ENCODE peak calls at places on chromosomes 11 and 22, in ten cellular contexts. One of them, this sample, is unnamed.
A peak's percentile ranks its signal among the peaks of the same experiment; 100 is the strongest.

GRCh38 chr11:96090711-96091110 is 166.8 kb upstream of the MTMR2 start:
- DNase-seq in suprapubic skin: no peak
- DNase-seq in H9: no peak
- DNase-seq in ovary: no peak
- DNase-seq in mesothelial cell of epicardium: no peak
- DNase-seq in Calu3: no peak
- DNase-seq in omental fat pad: no peak
- DNase-seq in RWPE1: no peak
- DNase-seq in tibial nerve: no peak
- DNase-seq in neural crest cell: no peak
- DNase-seq in this sample: no peak

GRCh38 chr11:10906521-10906920 is 48.7 kb upstream of the ZBED5 start:
- DNase-seq in suprapubic skin: no peak
- DNase-seq in H9: no peak
- DNase-seq in ovary: no peak
- DNase-seq in mesothelial cell of epicardium: no peak
- DNase-seq in Calu3: no peak
- DNase-seq in omental fat pad: no peak
- DNase-seq in RWPE1: no peak
- DNase-seq in tibial nerve: no peak
- DNase-seq in neural crest cell: no peak
- DNase-seq in this sample: peak; percentile 30

GRCh38 chr11:65311197-65311631 is 3.5 kb upstream of the CDC42EP2 start:
- DNase-seq in suprapubic skin: no peak
- DNase-seq in H9: no peak
- DNase-seq in ovary: no peak
- DNase-seq in mesothelial cell of epicardium: no peak
- DNase-seq in Calu3: peak; percentile 60
- DNase-seq in omental fat pad: peak; percentile 73
- DNase-seq in RWPE1: peak; percentile 36
- DNase-seq in tibial nerve: no peak
- DNase-seq in neural crest cell: no peak
- DNase-seq in this sample: peak; percentile 100

GRCh38 chr22:30667092-30667485 is 586 bp downstream of the DUSP18 start:
- DNase-seq in suprapubic skin: no peak
- DNase-seq in H9: no peak
- DNase-seq in ovary: no peak
- DNase-seq in mesothelial cell of epicardium: no peak
- DNase-seq in Calu3: no peak
- DNase-seq in omental fat pad: no peak
- DNase-seq in RWPE1: no peak
- DNase-seq in tibial nerve: no peak
- DNase-seq in neural crest cell: no peak
- DNase-seq in this sample: no peak

GRCh38 chr11:113519989-113520613 is 44.9 kb upstream of the DRD2 start:
- DNase-seq in suprapubic skin: no peak
- DNase-seq in H9: no peak
- DNase-seq in ovary: no peak
- DNase-seq in mesothelial cell of epicardium: no peak
- DNase-seq in Calu3: no peak
- DNase-seq in omental fat pad: no peak
- DNase-seq in RWPE1: no peak
- DNase-seq in tibial nerve: no peak
- DNase-seq in neural crest cell: no peak
- DNase-seq in this sample: no peak

GRCh38 chr22:39173050-39173706 is 20.7 kb upstream of the CBX7 start:
- DNase-seq in suprapubic skin: no peak
- DNase-seq in H9: no peak
- DNase-seq in ovary: no peak
- DNase-seq in mesothelial cell of epicardium: no peak
- DNase-seq in Calu3: no peak
- DNase-seq in omental fat pad: no peak
- DNase-seq in RWPE1: no peak
- DNase-seq in tibial nerve: no peak
- DNase-seq in neural crest cell: no peak
- DNase-seq in this sample: no peak

GRCh38 chr22:49911881-49912625 is 6.2 kb downstream of the ALG12 start:
- DNase-seq in suprapubic skin: no peak
- DNase-seq in H9: no peak
- DNase-seq in ovary: no peak
- DNase-seq in mesothelial cell of epicardium: no peak
- DNase-seq in Calu3: no peak
- DNase-seq in omental fat pad: no peak
- DNase-seq in RWPE1: no peak
- DNase-seq in tibial nerve: no peak
- DNase-seq in neural crest cell: no peak
- DNase-seq in this sample: no peak

GRCh38 chr11:121466063-121466794 is 13.5 kb upstream of the SORL1-AS1 start:
- DNase-seq in suprapubic skin: peak; percentile 92
- DNase-seq in H9: peak; percentile 92
- DNase-seq in ovary: peak; percentile 97
- DNase-seq in mesothelial cell of epicardium: peak; percentile 83
- DNase-seq in Calu3: peak; percentile 91
- DNase-seq in omental fat pad: peak; percentile 86
- DNase-seq in RWPE1: peak; percentile 98
- DNase-seq in tibial nerve: peak; percentile 58
- DNase-seq in neural crest cell: peak; percentile 20
- DNase-seq in this sample: peak; percentile 98

GRCh38 chr22:35043251-35043931 is 22.6 kb upstream of the ISX start:
- DNase-seq in suprapubic skin: no peak
- DNase-seq in H9: no peak
- DNase-seq in ovary: no peak
- DNase-seq in mesothelial cell of epicardium: no peak
- DNase-seq in Calu3: no peak
- DNase-seq in omental fat pad: no peak
- DNase-seq in RWPE1: peak; percentile 7
- DNase-seq in tibial nerve: no peak
- DNase-seq in neural crest cell: no peak
- DNase-seq in this sample: peak; percentile 3

GRCh38 chr11:13303668-13304649 is 26.4 kb downstream of the BMAL1 start:
- DNase-seq in suprapubic skin: no peak
- DNase-seq in H9: no peak
- DNase-seq in ovary: no peak
- DNase-seq in mesothelial cell of epicardium: no peak
- DNase-seq in Calu3: no peak
- DNase-seq in omental fat pad: no peak
- DNase-seq in RWPE1: no peak
- DNase-seq in tibial nerve: peak; percentile 17
- DNase-seq in neural crest cell: no peak
- DNase-seq in this sample: no peak

GRCh38 chr11:104588975-104589374 is 309.3 kb downstream of the CASP12 start:
- DNase-seq in suprapubic skin: no peak
- DNase-seq in H9: no peak
- DNase-seq in ovary: no peak
- DNase-seq in mesothelial cell of epicardium: no peak
- DNase-seq in Calu3: no peak
- DNase-seq in omental fat pad: no peak
- DNase-seq in RWPE1: no peak
- DNase-seq in tibial nerve: no peak
- DNase-seq in neural crest cell: no peak
- DNase-seq in this sample: no peak

GRCh38 chr11:860238-861104 is 17.8 kb downstream of the TSPAN4 start:
- DNase-seq in suprapubic skin: no peak
- DNase-seq in H9: no peak
- DNase-seq in ovary: no peak
- DNase-seq in mesothelial cell of epicardium: no peak
- DNase-seq in Calu3: no peak
- DNase-seq in omental fat pad: no peak
- DNase-seq in RWPE1: no peak
- DNase-seq in tibial nerve: no peak
- DNase-seq in neural crest cell: no peak
- DNase-seq in this sample: no peak

GRCh38 chr22:49678137-49678841 is 149.4 kb downstream of the BRD1 start:
- DNase-seq in suprapubic skin: no peak
- DNase-seq in H9: peak; percentile 12
- DNase-seq in ovary: no peak
- DNase-seq in mesothelial cell of epicardium: no peak
- DNase-seq in Calu3: no peak
- DNase-seq in omental fat pad: no peak
- DNase-seq in RWPE1: no peak
- DNase-seq in tibial nerve: no peak
- DNase-seq in neural crest cell: no peak
- DNase-seq in this sample: no peak

GRCh38 chr11:108895579-108896480 is 231.0 kb downstream of the DDX10 start:
- DNase-seq in suprapubic skin: no peak
- DNase-seq in H9: no peak
- DNase-seq in ovary: no peak
- DNase-seq in mesothelial cell of epicardium: no peak
- DNase-seq in Calu3: no peak
- DNase-seq in omental fat pad: no peak
- DNase-seq in RWPE1: peak; percentile 54
- DNase-seq in tibial nerve: no peak
- DNase-seq in neural crest cell: no peak
- DNase-seq in this sample: peak; percentile 65

GRCh38 chr11:44474702-44475101 is 90.8 kb upstream of the CD82 start:
- DNase-seq in suprapubic skin: no peak
- DNase-seq in H9: no peak
- DNase-seq in ovary: no peak
- DNase-seq in mesothelial cell of epicardium: no peak
- DNase-seq in Calu3: no peak
- DNase-seq in omental fat pad: no peak
- DNase-seq in RWPE1: no peak
- DNase-seq in tibial nerve: no peak
- DNase-seq in neural crest cell: no peak
- DNase-seq in this sample: no peak

GRCh38 chr11:94757037-94757681 is 11.0 kb upstream of the AMOTL1 start:
- DNase-seq in suprapubic skin: no peak
- DNase-seq in H9: no peak
- DNase-seq in ovary: no peak
- DNase-seq in mesothelial cell of epicardium: no peak
- DNase-seq in Calu3: no peak
- DNase-seq in omental fat pad: no peak
- DNase-seq in RWPE1: no peak
- DNase-seq in tibial nerve: no peak
- DNase-seq in neural crest cell: no peak
- DNase-seq in this sample: no peak

GRCh38 chr11:76762867-76763572 is 20.1 kb upstream of the TSKU start:
- DNase-seq in suprapubic skin: no peak
- DNase-seq in H9: no peak
- DNase-seq in ovary: no peak
- DNase-seq in mesothelial cell of epicardium: no peak
- DNase-seq in Calu3: no peak
- DNase-seq in omental fat pad: no peak
- DNase-seq in RWPE1: no peak
- DNase-seq in tibial nerve: no peak
- DNase-seq in neural crest cell: no peak
- DNase-seq in this sample: no peak

GRCh38 chr11:2867142-2867541 is 18.4 kb downstream of the CDKN1C start:
- DNase-seq in suprapubic skin: no peak
- DNase-seq in H9: no peak
- DNase-seq in ovary: no peak
- DNase-seq in mesothelial cell of epicardium: no peak
- DNase-seq in Calu3: no peak
- DNase-seq in omental fat pad: no peak
- DNase-seq in RWPE1: no peak
- DNase-seq in tibial nerve: no peak
- DNase-seq in neural crest cell: no peak
- DNase-seq in this sample: no peak

GRCh38 chr11:2866178-2866577 is 19.4 kb downstream of the CDKN1C start:
- DNase-seq in suprapubic skin: no peak
- DNase-seq in H9: no peak
- DNase-seq in ovary: no peak
- DNase-seq in mesothelial cell of epicardium: no peak
- DNase-seq in Calu3: no peak
- DNase-seq in omental fat pad: no peak
- DNase-seq in RWPE1: no peak
- DNase-seq in tibial nerve: no peak
- DNase-seq in neural crest cell: no peak
- DNase-seq in this sample: no peak

GRCh38 chr11:2868604-2869526 is 16.7 kb downstream of the CDKN1C start:
- DNase-seq in suprapubic skin: no peak
- DNase-seq in H9: no peak
- DNase-seq in ovary: no peak
- DNase-seq in mesothelial cell of epicardium: no peak
- DNase-seq in Calu3: no peak
- DNase-seq in omental fat pad: no peak
- DNase-seq in RWPE1: no peak
- DNase-seq in tibial nerve: no peak
- DNase-seq in neural crest cell: no peak
- DNase-seq in this sample: no peak

GRCh38 chr11:2869561-2870427 is 15.8 kb downstream of the CDKN1C start:
- DNase-seq in suprapubic skin: no peak
- DNase-seq in H9: no peak
- DNase-seq in ovary: no peak
- DNase-seq in mesothelial cell of epicardium: no peak
- DNase-seq in Calu3: no peak
- DNase-seq in omental fat pad: no peak
- DNase-seq in RWPE1: no peak
- DNase-seq in tibial nerve: no peak
- DNase-seq in neural crest cell: no peak
- DNase-seq in this sample: no peak

GRCh38 chr11:2867722-2868548 is 17.6 kb downstream of the CDKN1C start:
- DNase-seq in suprapubic skin: no peak
- DNase-seq in H9: no peak
- DNase-seq in ovary: no peak
- DNase-seq in mesothelial cell of epicardium: no peak
- DNase-seq in Calu3: no peak
- DNase-seq in omental fat pad: no peak
- DNase-seq in RWPE1: no peak
- DNase-seq in tibial nerve: no peak
- DNase-seq in neural crest cell: no peak
- DNase-seq in this sample: no peak
- TF ChIP-seq CTCF in suprapubic skin: no peak
- TF ChIP-seq CTCF in H9: no peak
- TF ChIP-seq CTCF in ovary: no peak
- TF ChIP-seq CTCF in mesothelial cell of epicardium: no peak
- TF ChIP-seq CTCF in Calu3: no peak
- TF ChIP-seq CTCF in omental fat pad: no peak
- TF ChIP-seq CTCF in RWPE1: no peak
- TF ChIP-seq CTCF in tibial nerve: no peak
- TF ChIP-seq CTCF in neural crest cell: no peak
- TF ChIP-seq CTCF in this sample: no peak

GRCh38 chr22:27032121-27032761 is 374.9 kb downstream of the MIAT start:
- DNase-seq in suprapubic skin: no peak
- DNase-seq in H9: peak; percentile 82
- DNase-seq in ovary: peak; percentile 44
- DNase-seq in mesothelial cell of epicardium: no peak
- DNase-seq in Calu3: no peak
- DNase-seq in omental fat pad: no peak
- DNase-seq in RWPE1: no peak
- DNase-seq in tibial nerve: no peak
- DNase-seq in neural crest cell: peak; percentile 18
- DNase-seq in this sample: peak; percentile 5
- TF ChIP-seq CTCF in suprapubic skin: no peak
- TF ChIP-seq CTCF in H9: peak; percentile 75
- TF ChIP-seq CTCF in ovary: no peak
- TF ChIP-seq CTCF in mesothelial cell of epicardium: no peak
- TF ChIP-seq CTCF in Calu3: no peak
- TF ChIP-seq CTCF in omental fat pad: no peak
- TF ChIP-seq CTCF in RWPE1: no peak
- TF ChIP-seq CTCF in tibial nerve: no peak
- TF ChIP-seq CTCF in neural crest cell: no peak
- TF ChIP-seq CTCF in this sample: no peak

GRCh38 chr11:31887180-31887579 is 76.1 kb upstream of the PAX6 start:
- DNase-seq in suprapubic skin: no peak
- DNase-seq in H9: peak; percentile 63
- DNase-seq in ovary: no peak
- DNase-seq in mesothelial cell of epicardium: no peak
- DNase-seq in Calu3: no peak
- DNase-seq in omental fat pad: no peak
- DNase-seq in RWPE1: no peak
- DNase-seq in tibial nerve: no peak
- DNase-seq in neural crest cell: no peak
- DNase-seq in this sample: peak; percentile 20
- TF ChIP-seq CTCF in suprapubic skin: no peak
- TF ChIP-seq CTCF in H9: peak; percentile 74
- TF ChIP-seq CTCF in ovary: no peak
- TF ChIP-seq CTCF in mesothelial cell of epicardium: no peak
- TF ChIP-seq CTCF in Calu3: no peak
- TF ChIP-seq CTCF in omental fat pad: no peak
- TF ChIP-seq CTCF in RWPE1: no peak
- TF ChIP-seq CTCF in tibial nerve: no peak
- TF ChIP-seq CTCF in neural crest cell: peak; percentile 24
- TF ChIP-seq CTCF in this sample: no peak

GRCh38 chr11:88434333-88434976 is 96.9 kb upstream of the CTSC start:
- DNase-seq in suprapubic skin: no peak
- DNase-seq in H9: peak; percentile 39
- DNase-seq in ovary: no peak
- DNase-seq in mesothelial cell of epicardium: no peak
- DNase-seq in Calu3: no peak
- DNase-seq in omental fat pad: no peak
- DNase-seq in RWPE1: no peak
- DNase-seq in tibial nerve: no peak
- DNase-seq in neural crest cell: no peak
- DNase-seq in this sample: peak; percentile 60
- TF ChIP-seq CTCF in suprapubic skin: no peak
- TF ChIP-seq CTCF in H9: no peak
- TF ChIP-seq CTCF in ovary: no peak
- TF ChIP-seq CTCF in mesothelial cell of epicardium: no peak
- TF ChIP-seq CTCF in Calu3: no peak
- TF ChIP-seq CTCF in omental fat pad: no peak
- TF ChIP-seq CTCF in RWPE1: no peak
- TF ChIP-seq CTCF in tibial nerve: no peak
- TF ChIP-seq CTCF in neural crest cell: no peak
- TF ChIP-seq CTCF in this sample: no peak